ENCODE peak calls at places on chromosomes 12 and 14, in five cellular contexts. F, P, U, W and A are unnamed samples.

GRCh38 chr12:3747976-3748619 is 4.8 kb downstream of the CRACR2A start:
- DNase-seq in U (no peak), P (peak), F (no peak), W (peak), A (no peak)

GRCh38 chr14:58987601-58988000 is 200.9 kb upstream of the DAAM1 start:
- DNase-seq in U (no peak), W (no peak), P (no peak), F (no peak), A (no peak)

GRCh38 chr12:89179983-89180382 is 172.3 kb downstream of the DUSP6 start:
- DNase-seq in U (no peak), P (no peak), W (peak), F (no peak), A (no peak)

GRCh38 chr12:132429932-132430643 is 59.9 kb upstream of the FBRSL1 start:
- DNase-seq in W (peak), P (no peak), F (peak), U (peak), A (peak)

GRCh38 chr12:46160981-46161690 is 107.7 kb downstream of the SLC38A1 start:
- DNase-seq in U (no peak), W (no peak), F (no peak), P (no peak), A (no peak)

GRCh38 chr14:73771848-73772705 is 57.9 kb upstream of the PNMA1 start:
- DNase-seq in U (no peak), F (peak), W (peak), P (no peak), A (no peak)

GRCh38 chr14:62616668-62617067 is 428.6 kb downstream of the KCNH5 start:
- DNase-seq in F (no peak), U (no peak), P (no peak), W (no peak), A (no peak)

GRCh38 chr12:108193922-108194321 is 64.8 kb downstream of the WSCD2 start:
- DNase-seq in U (peak), W (no peak), F (peak), P (no peak), A (peak)

GRCh38 chr14:100471451-100472093 is 115.6 kb downstream of the BEGAIN start:
- DNase-seq in F (no peak), W (no peak), P (no peak), U (peak), A (no peak)

GRCh38 chr12:67667276-67668073 is 18.9 kb downstream of the DYRK2 start:
- DNase-seq in W (peak), U (no peak), P (no peak), F (no peak), A (no peak)

GRCh38 chr14:53411110-53411509 is 258.0 kb upstream of the DDHD1 start:
- DNase-seq in U (no peak), F (no peak), W (no peak), P (no peak), A (no peak)

GRCh38 chr12:64793610-64794009 is 30.8 kb upstream of the TBC1D30 start:
- DNase-seq in W (no peak), U (no peak), F (no peak), P (no peak), A (no peak)

GRCh38 chr12:109987615-109988014 is 8.6 kb downstream of the GIT2 start:
- DNase-seq in P (no peak), U (no peak), W (no peak), F (no peak), A (no peak)

GRCh38 chr14:91113829-91114078 is at the start of gene DGLUCY:
- DNase-seq in F (peak), U (no peak), W (peak), P (no peak), A (peak)

GRCh38 chr12:124482901-124483799 is 84.3 kb downstream of the NCOR2 start:
- DNase-seq in F (no peak), W (no peak), P (no peak), U (no peak), A (no peak)

GRCh38 chr12:122094735-122095561 is 16.4 kb downstream of the MLXIP start:
- DNase-seq in F (no peak), U (no peak), P (no peak), W (no peak), A (no peak)

GRCh38 chr12:123024819-123025391 is 44.4 kb downstream of the ARL6IP4 start:
- DNase-seq in P (no peak), F (no peak), U (no peak), W (no peak), A (no peak)

GRCh38 chr12:40945772-40946171 is 242.3 kb upstream of the PDZRN4 start:
- DNase-seq in F (no peak), W (no peak), U (no peak), P (no peak), A (no peak)

DNA sequence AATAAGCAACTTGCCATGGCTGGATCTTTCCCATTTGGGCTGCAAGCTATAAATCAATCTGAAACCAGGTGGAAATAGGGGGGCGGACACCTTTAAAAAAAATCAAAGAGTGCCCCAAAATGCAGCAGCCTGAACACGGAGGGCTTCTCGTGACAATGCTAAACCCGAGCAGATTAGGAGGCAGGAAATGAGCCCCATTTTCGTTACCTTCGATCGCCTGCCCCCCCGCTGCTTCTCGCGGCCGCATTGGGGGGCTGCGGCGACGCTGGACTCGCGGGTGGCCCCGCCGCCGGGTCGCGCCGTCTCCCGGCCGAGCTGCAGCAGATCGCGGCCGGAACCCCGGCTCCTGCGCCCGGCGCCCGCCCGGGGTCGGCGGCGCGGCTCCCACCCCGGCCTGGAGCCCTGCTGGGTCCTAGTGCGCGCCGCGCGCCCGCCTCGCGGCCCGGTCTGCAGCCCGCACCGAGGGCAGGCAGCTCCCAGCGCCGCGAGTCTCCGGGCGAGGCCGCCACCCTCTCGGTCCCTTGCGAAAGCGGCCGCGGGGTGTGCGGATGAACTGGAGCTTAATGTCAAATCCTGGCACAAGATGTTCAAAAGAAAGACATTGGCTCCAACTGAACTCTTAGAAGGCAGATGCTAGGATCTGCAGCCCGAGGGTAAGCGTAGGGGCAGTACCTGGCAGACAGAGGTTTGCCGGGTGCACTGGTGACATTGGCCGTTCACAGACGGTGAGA is 202.0 kb upstream of the FOXN3 start:
- DNase-seq in U (peak), W (peak), P (no peak), F (peak), A (peak)
- TF ChIP-seq POLR2AphosphoS5 in U (peak), W (no peak), P (no peak), F (peak), A (no peak)

DNA sequence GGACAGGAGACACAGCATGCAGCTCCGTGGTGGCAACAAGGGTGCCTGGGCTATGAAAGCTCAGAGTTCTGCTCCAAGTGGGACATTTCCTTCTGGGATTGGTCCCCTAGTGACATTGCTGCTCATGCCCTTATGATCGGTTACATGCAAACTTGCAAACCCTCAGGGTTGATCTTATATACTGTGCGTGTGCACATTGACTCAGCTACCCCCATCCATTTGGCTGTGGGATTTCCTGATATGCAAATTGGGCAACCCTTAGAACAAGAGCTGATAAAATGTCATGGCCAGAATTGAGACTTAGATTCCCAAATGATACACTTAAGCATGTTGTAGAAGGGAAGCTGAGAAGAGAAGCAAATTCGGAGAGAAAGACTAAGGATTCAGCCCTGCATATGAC is 72.8 kb upstream of the BDKRB2 start:
- DNase-seq in P (no peak), U (no peak), F (no peak), W (no peak), A (no peak)
- TF ChIP-seq POLR2A in P (no peak), U (no peak), F (no peak), W (no peak), A (no peak)

GRCh38 chr14:89254201-89254919 is 162.7 kb downstream of the FOXN3 start:
- DNase-seq in F (no peak), U (no peak), W (no peak), P (no peak), A (no peak)

GRCh38 chr14:89255012-89255411 is 162.0 kb downstream of the FOXN3 start:
- DNase-seq in W (no peak), P (no peak), U (no peak), F (no peak), A (no peak)

GRCh38 chr14:89251066-89251465 is 166.0 kb downstream of the FOXN3 start:
- DNase-seq in W (no peak), F (no peak), U (no peak), P (no peak), A (no peak)

GRCh38 chr14:89255852-89256251 is 161.2 kb downstream of the FOXN3 start:
- DNase-seq in F (no peak), P (no peak), U (no peak), W (no peak), A (no peak)

GRCh38 chr14:89252887-89253532 is 164.0 kb downstream of the FOXN3 start:
- DNase-seq in W (no peak), F (no peak), U (no peak), P (no peak), A (no peak)
- TF ChIP-seq POLR2AphosphoS5 in W (no peak), F (no peak), U (no peak), P (no peak), A (no peak)

GRCh38 chr12:24746021-24746671 is 202.8 kb downstream of the BCAT1 start:
- DNase-seq in U (no peak), P (no peak), W (no peak), F (no peak), A (no peak)
- TF ChIP-seq POLR2A in U (no peak), P (no peak), W (no peak), F (no peak), A (no peak)

DNA sequence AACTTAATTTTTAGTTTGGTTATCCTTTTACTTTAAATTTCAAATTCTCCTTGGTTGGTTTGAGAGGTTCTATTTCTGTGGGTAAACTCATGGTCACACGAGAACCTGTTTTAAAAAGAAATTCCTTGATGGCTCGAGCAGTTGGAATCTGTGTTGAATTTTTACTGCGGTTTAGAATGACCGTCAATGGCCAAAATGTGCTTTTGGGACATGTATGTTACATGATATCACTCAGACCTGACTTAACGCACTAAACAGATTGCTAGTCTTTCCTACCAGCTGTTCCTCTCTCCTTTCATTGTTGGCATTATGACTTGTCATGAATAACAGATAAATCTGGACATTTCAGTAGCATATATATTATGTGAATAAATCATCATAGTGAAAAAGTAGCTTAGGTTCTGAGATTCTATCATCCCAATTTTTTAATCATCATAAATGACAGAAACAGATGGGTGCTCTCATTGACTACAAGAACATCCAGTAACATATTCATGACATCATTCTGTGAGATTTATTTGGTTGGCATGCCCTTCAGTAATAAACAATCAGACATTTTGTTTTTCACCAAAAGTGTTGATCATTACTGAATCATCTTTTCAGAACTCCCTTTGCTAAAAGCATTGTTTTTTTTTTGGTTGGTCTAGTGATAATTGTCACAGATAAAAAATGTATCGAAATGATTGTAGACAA is 57.9 kb upstream of the NAV3 start:
- DNase-seq in F (no peak), U (no peak), P (no peak), W (no peak), A (no peak)
- TF ChIP-seq POLR2AphosphoS5 in F (no peak), U (no peak), P (no peak), W (no peak), A (no peak)

GRCh38 chr14:24093901-24094838 is at the start of gene PCK2:
- DNase-seq in W (peak), U (peak), P (peak), F (peak), A (peak)
- TF ChIP-seq POLR2A in W (peak), U (peak), P (peak), F (peak), A (peak)

GRCh38 chr14:50003213-50004021 is 110.5 kb downstream of the ARF6 start:
- DNase-seq in U (peak), P (peak), F (peak), W (peak), A (peak)
- TF ChIP-seq POLR2AphosphoS5 in U (peak), P (no peak), F (peak), W (peak), A (peak)

DNA sequence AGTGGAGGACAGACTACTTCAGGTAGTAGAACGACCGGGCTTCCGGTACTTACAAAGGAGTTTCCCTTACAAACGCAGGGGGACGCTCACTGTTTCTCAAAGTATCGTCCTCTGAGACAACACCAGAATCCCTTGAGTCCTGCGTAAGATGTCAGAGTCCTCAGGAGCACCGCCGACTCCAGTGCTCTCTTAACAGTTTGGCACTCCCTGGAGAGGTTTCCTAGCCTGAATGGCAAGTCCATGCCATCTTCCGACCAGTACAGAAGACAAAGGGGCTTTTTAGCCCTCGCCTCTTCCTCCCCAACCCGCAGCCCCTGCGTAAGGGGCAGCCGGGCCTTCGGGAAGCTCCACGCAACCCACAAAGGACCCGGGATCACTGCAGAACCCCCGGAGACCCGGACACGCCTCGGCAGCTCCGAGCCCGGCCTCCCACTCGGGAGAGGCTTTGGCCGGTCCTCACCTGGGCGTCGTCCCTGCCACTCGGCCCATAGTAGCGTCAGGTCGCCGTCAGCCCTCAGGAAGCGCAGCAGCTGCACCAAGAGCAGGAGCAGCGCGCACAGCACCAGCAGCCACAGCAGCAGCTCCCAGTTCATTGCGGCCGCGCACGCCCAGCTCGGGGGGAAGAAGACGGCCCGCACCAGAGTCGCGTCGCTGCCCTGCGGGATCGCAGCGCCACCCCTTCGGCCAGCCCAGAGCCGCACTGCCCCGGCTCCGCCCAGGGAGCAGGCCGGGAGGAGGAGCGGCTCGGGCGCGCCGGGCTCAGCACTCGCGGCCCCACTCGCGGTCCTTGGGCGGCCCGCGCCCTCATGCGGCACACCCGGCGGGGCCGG is at the start of gene DHRS7:
- DNase-seq in F (peak), P (peak), U (peak), W (peak), A (peak)
- TF ChIP-seq POLR2A in F (peak), P (no peak), U (peak), W (peak), A (peak)

GRCh38 chr12:130083002-130083401 is 79.3 kb upstream of the FZD10 start:
- DNase-seq in P (no peak), W (no peak), F (no peak), U (no peak), A (no peak)
- TF ChIP-seq POLR2AphosphoS5 in P (no peak), W (no peak), F (no peak), U (no peak), A (no peak)